ENCODE peak calls at places on chromosomes 16 and 17, in nine cellular contexts. D is GM12891; S is HFFc6; V is HTR-8/SVneo; F is GM23338; Q is mesothelial cell of epicardium; C is activated CD4-positive, alpha-beta T cell treated with anti-CD3 and anti-CD28 coated beads, Interleukin-2, amount 50 U/mL, for 48 hours; O is WTC11; T is stimulated activated CD4-positive, alpha-beta T cell treated with anti-CD3 and anti-CD28 coated beads, Interleukin-2, amount 100 ng/mL, for 48 hours. P is an unnamed sample.

GRCh38 chr17:6752068-6752909 is 3.6 kb upstream of the XAF1 start:
- DNase-seq in S (peak), T (no peak), V (peak), C (no peak), O (no peak), F (no peak), Q (no peak), D (no peak), P (peak)

GRCh38 chr16:82628741-82629140 is 2.0 kb downstream of the CDH13 start:
- DNase-seq in O (no peak), C (no peak), D (no peak), F (no peak), V (no peak), T (no peak), Q (no peak), S (no peak), P (no peak)

GRCh38 chr16:68229431-68230175 is 6.3 kb downstream of the ESRP2 start:
- DNase-seq in V (peak), F (peak), T (no peak), S (peak), C (peak), Q (peak), D (peak), O (peak), P (peak)

GRCh38 chr16:68350951-68351350 is 40.1 kb downstream of the PRMT7 start:
- DNase-seq in V (no peak), C (no peak), F (no peak), D (no peak), T (no peak), S (no peak), O (no peak), Q (no peak), P (no peak)

GRCh38 chr17:47280072-47280811 is 26.6 kb downstream of the ITGB3 start:
- DNase-seq in F (no peak), Q (no peak), O (no peak), T (no peak), D (no peak), C (no peak), S (peak), V (no peak), P (no peak)

GRCh38 chr16:65070831-65071230 is 51.0 kb downstream of the CDH11 start:
- DNase-seq in O (no peak), C (no peak), F (peak), Q (no peak), S (peak), V (peak), D (no peak), T (no peak), P (peak)

GRCh38 chr17:63993368-63993990 is 4.7 kb upstream of the PRR29 start:
- DNase-seq in V (no peak), T (no peak), O (no peak), Q (no peak), F (no peak), D (no peak), S (no peak), C (no peak), P (no peak)

GRCh38 chr17:75240394-75241142 is 20.8 kb downstream of the GGA3 start:
- DNase-seq in F (peak), D (peak), T (no peak), O (peak), Q (no peak), S (no peak), V (peak), C (peak), P (peak)

GRCh38 chr16:9297437-9298113 is 206.1 kb downstream of the HAPSTR1 start:
- DNase-seq in D (no peak), V (peak), O (peak), T (peak), Q (peak), F (peak), C (peak), S (no peak), P (no peak)

GRCh38 chr17:54867634-54868033 is 33.0 kb upstream of the TOM1L1 start:
- DNase-seq in S (no peak), F (no peak), T (no peak), D (no peak), V (no peak), O (no peak), C (no peak), Q (no peak), P (no peak)

GRCh38 chr17:3795758-3796102 is 5.3 kb downstream of the ITGAE start:
- DNase-seq in V (no peak), O (no peak), Q (no peak), D (no peak), S (no peak), T (no peak), C (no peak), F (no peak), P (no peak)

GRCh38 chr17:59618894-59619312 is 792 bp upstream of the CLTC start:
- DNase-seq in O (no peak), D (no peak), F (peak), V (peak), C (no peak), S (no peak), T (no peak), Q (no peak), P (no peak)

GRCh38 chr17:77306790-77307478 is 166.2 kb downstream of the SEC14L1 start:
- DNase-seq in F (no peak), D (no peak), S (no peak), V (no peak), O (no peak), C (no peak), T (no peak), Q (no peak), P (no peak)

GRCh38 chr17:2734939-2735338 is 14.5 kb downstream of the CCDC92B start:
- DNase-seq in O (no peak), D (no peak), T (no peak), V (no peak), Q (no peak), C (no peak), S (no peak), F (no peak), P (no peak)

GRCh38 chr17:53191878-53192277 is 630.8 kb upstream of the KIF2B start:
- DNase-seq in T (no peak), F (peak), D (no peak), Q (no peak), S (no peak), V (no peak), O (no peak), C (no peak), P (peak)